ENCODE peak calls at places on chromosomes 4 and X, in five cellular contexts. One of them, this sample, is unnamed.

GRCh38 chrX:16528620-16529019 is 121.3 kb upstream of the S100G start:
- DNase-seq in tibial artery: no peak
- DNase-seq in fibroblast of mammary gland: no peak
- DNase-seq in brain microvascular endothelial cell: no peak
- DNase-seq in CD8-positive, alpha-beta T cell: peak
- DNase-seq in this sample: no peak

GRCh38 chrX:33205321-33205720 is 6.0 kb downstream of the DMD start:
- DNase-seq in brain microvascular endothelial cell: no peak
- DNase-seq in fibroblast of mammary gland: no peak
- DNase-seq in CD8-positive, alpha-beta T cell: no peak
- DNase-seq in tibial artery: no peak
- DNase-seq in this sample: peak

GRCh38 chrX:148741441-148741840 is 241.0 kb downstream of the AFF2 start:
- DNase-seq in fibroblast of mammary gland: no peak
- DNase-seq in CD8-positive, alpha-beta T cell: no peak
- DNase-seq in brain microvascular endothelial cell: no peak
- DNase-seq in tibial artery: no peak
- DNase-seq in this sample: no peak

GRCh38 chrX:87873347-87873941 is 355.8 kb downstream of the KLHL4 start:
- DNase-seq in brain microvascular endothelial cell: no peak
- DNase-seq in CD8-positive, alpha-beta T cell: no peak
- DNase-seq in tibial artery: no peak
- DNase-seq in fibroblast of mammary gland: no peak
- DNase-seq in this sample: no peak

GRCh38 chrX:27186671-27187070 is 276.5 kb downstream of the PPP4R3C start:
- DNase-seq in fibroblast of mammary gland: peak
- DNase-seq in tibial artery: no peak
- DNase-seq in brain microvascular endothelial cell: peak
- DNase-seq in CD8-positive, alpha-beta T cell: no peak
- DNase-seq in this sample: peak

GRCh38 chr4:81723927-81724587 is 252.3 kb upstream of the RASGEF1B start:
- DNase-seq in CD8-positive, alpha-beta T cell: no peak
- DNase-seq in tibial artery: no peak
- DNase-seq in brain microvascular endothelial cell: peak
- DNase-seq in fibroblast of mammary gland: peak
- DNase-seq in this sample: no peak

GRCh38 chrX:123013141-123013540 is 170.9 kb upstream of the GRIA3 start:
- DNase-seq in tibial artery: no peak
- DNase-seq in fibroblast of mammary gland: peak
- DNase-seq in CD8-positive, alpha-beta T cell: no peak
- DNase-seq in brain microvascular endothelial cell: no peak
- DNase-seq in this sample: no peak

GRCh38 chr4:177861551-177862094 is 419.4 kb upstream of the AGA start:
- DNase-seq in tibial artery: no peak
- DNase-seq in CD8-positive, alpha-beta T cell: no peak
- DNase-seq in brain microvascular endothelial cell: no peak
- DNase-seq in fibroblast of mammary gland: no peak
- DNase-seq in this sample: no peak

GRCh38 chrX:105837227-105837626 is 14.9 kb downstream of the NRK start:
- DNase-seq in brain microvascular endothelial cell: peak
- DNase-seq in fibroblast of mammary gland: peak
- DNase-seq in CD8-positive, alpha-beta T cell: no peak
- DNase-seq in tibial artery: peak
- DNase-seq in this sample: peak

GRCh38 chrX:9622128-9622527 is 143.5 kb downstream of the GPR143 start:
- DNase-seq in fibroblast of mammary gland: no peak
- DNase-seq in CD8-positive, alpha-beta T cell: no peak
- DNase-seq in tibial artery: no peak
- DNase-seq in brain microvascular endothelial cell: no peak
- DNase-seq in this sample: no peak

GRCh38 chr4:152780267-152780811 is 585 bp downstream of the ARFIP1 start:
- DNase-seq in tibial artery: no peak
- DNase-seq in fibroblast of mammary gland: peak
- DNase-seq in brain microvascular endothelial cell: peak
- DNase-seq in CD8-positive, alpha-beta T cell: no peak
- DNase-seq in this sample: peak

GRCh38 chrX:129618997-129619396 is 35.8 kb downstream of the APLN start:
- DNase-seq in brain microvascular endothelial cell: no peak
- DNase-seq in CD8-positive, alpha-beta T cell: no peak
- DNase-seq in fibroblast of mammary gland: no peak
- DNase-seq in tibial artery: no peak
- DNase-seq in this sample: no peak

GRCh38 chr4:77240469-77241066 is 83.6 kb downstream of the CCNG2 start:
- DNase-seq in brain microvascular endothelial cell: peak
- DNase-seq in tibial artery: no peak
- DNase-seq in CD8-positive, alpha-beta T cell: peak
- DNase-seq in fibroblast of mammary gland: peak
- DNase-seq in this sample: peak

GRCh38 chrX:8201896-8202331 is 30.8 kb upstream of the VCX2 start:
- DNase-seq in brain microvascular endothelial cell: peak
- DNase-seq in CD8-positive, alpha-beta T cell: no peak
- DNase-seq in tibial artery: no peak
- DNase-seq in fibroblast of mammary gland: no peak
- DNase-seq in this sample: no peak

GRCh38 chr4:108466936-108467902 is 153.2 kb upstream of the RPL34 start:
- DNase-seq in CD8-positive, alpha-beta T cell: no peak
- DNase-seq in fibroblast of mammary gland: peak
- DNase-seq in brain microvascular endothelial cell: peak
- DNase-seq in tibial artery: no peak
- DNase-seq in this sample: peak

GRCh38 chrX:153884136-153885076 is 1.6 kb downstream of the L1CAM start:
- DNase-seq in CD8-positive, alpha-beta T cell: no peak
- DNase-seq in tibial artery: no peak
- DNase-seq in brain microvascular endothelial cell: no peak
- DNase-seq in fibroblast of mammary gland: no peak
- DNase-seq in this sample: no peak

GRCh38 chrX:97401586-97402101 is 517.9 kb downstream of the RPA4 start:
- DNase-seq in tibial artery: no peak
- DNase-seq in fibroblast of mammary gland: peak
- DNase-seq in CD8-positive, alpha-beta T cell: no peak
- DNase-seq in brain microvascular endothelial cell: no peak
- DNase-seq in this sample: peak

GRCh38 chr4:27318740-27319139 is 458.1 kb downstream of the STIM2 start:
- DNase-seq in fibroblast of mammary gland: peak
- DNase-seq in CD8-positive, alpha-beta T cell: no peak
- DNase-seq in tibial artery: no peak
- DNase-seq in brain microvascular endothelial cell: no peak
- DNase-seq in this sample: peak

GRCh38 chrX:102345916-102346315 is 93.9 kb downstream of the NXF2B start:
- DNase-seq in CD8-positive, alpha-beta T cell: peak
- DNase-seq in fibroblast of mammary gland: peak
- DNase-seq in brain microvascular endothelial cell: peak
- DNase-seq in tibial artery: peak
- DNase-seq in this sample: peak

GRCh38 chr4:2044119-2044485 is 15.0 kb upstream of the NAT8L start:
- DNase-seq in CD8-positive, alpha-beta T cell: no peak
- DNase-seq in fibroblast of mammary gland: no peak
- DNase-seq in brain microvascular endothelial cell: no peak
- DNase-seq in tibial artery: no peak
- DNase-seq in this sample: no peak

GRCh38 chrX:9940397-9940796 is 26.8 kb upstream of the CLDN34 start:
- DNase-seq in fibroblast of mammary gland: peak
- DNase-seq in tibial artery: no peak
- DNase-seq in brain microvascular endothelial cell: peak
- DNase-seq in CD8-positive, alpha-beta T cell: no peak
- DNase-seq in this sample: peak

GRCh38 chr4:52864816-52865215 is 2.7 kb downstream of the RASL11B start:
- DNase-seq in brain microvascular endothelial cell: peak
- DNase-seq in CD8-positive, alpha-beta T cell: no peak
- DNase-seq in tibial artery: no peak
- DNase-seq in fibroblast of mammary gland: no peak
- DNase-seq in this sample: peak

GRCh38 chr4:174757736-174758135 is 71.3 kb downstream of the GLRA3 start:
- DNase-seq in fibroblast of mammary gland: no peak
- DNase-seq in brain microvascular endothelial cell: no peak
- DNase-seq in CD8-positive, alpha-beta T cell: no peak
- DNase-seq in tibial artery: no peak
- DNase-seq in this sample: no peak

GRCh38 chrX:46456125-46456922 is 88.9 kb downstream of the ZNF674 start:
- DNase-seq in brain microvascular endothelial cell: no peak
- DNase-seq in tibial artery: no peak
- DNase-seq in fibroblast of mammary gland: no peak
- DNase-seq in CD8-positive, alpha-beta T cell: no peak
- DNase-seq in this sample: no peak

GRCh38 chr4:108449139-108449538 is 171.2 kb upstream of the RPL34 start:
- DNase-seq in CD8-positive, alpha-beta T cell: no peak
- DNase-seq in brain microvascular endothelial cell: no peak
- DNase-seq in tibial artery: no peak
- DNase-seq in fibroblast of mammary gland: no peak
- DNase-seq in this sample: no peak

GRCh38 chrX:2632533-2633504 is 58.3 kb upstream of the CD99 start:
- DNase-seq in CD8-positive, alpha-beta T cell: no peak
- DNase-seq in tibial artery: no peak
- DNase-seq in brain microvascular endothelial cell: peak
- DNase-seq in fibroblast of mammary gland: no peak
- DNase-seq in this sample: no peak

GRCh38 chrX:73877687-73878086 is 314.7 kb downstream of the CHIC1 start:
- DNase-seq in CD8-positive, alpha-beta T cell: no peak
- DNase-seq in fibroblast of mammary gland: no peak
- DNase-seq in tibial artery: no peak
- DNase-seq in brain microvascular endothelial cell: no peak
- DNase-seq in this sample: no peak

GRCh38 chrX:118346258-118347094 is 570 bp downstream of the WDR44 start:
- DNase-seq in brain microvascular endothelial cell: peak
- DNase-seq in tibial artery: peak
- DNase-seq in fibroblast of mammary gland: no peak
- DNase-seq in CD8-positive, alpha-beta T cell: peak
- DNase-seq in this sample: no peak

GRCh38 chr4:170652571-170652970 is 562.8 kb upstream of the AADAT start:
- DNase-seq in tibial artery: no peak
- DNase-seq in fibroblast of mammary gland: peak
- DNase-seq in brain microvascular endothelial cell: no peak
- DNase-seq in CD8-positive, alpha-beta T cell: no peak
- DNase-seq in this sample: peak

GRCh38 chrX:119272882-119273806 is 37.1 kb downstream of the PGRMC1 start:
- DNase-seq in fibroblast of mammary gland: peak
- DNase-seq in CD8-positive, alpha-beta T cell: peak
- DNase-seq in brain microvascular endothelial cell: peak
- DNase-seq in tibial artery: no peak
- DNase-seq in this sample: peak

GRCh38 chrX:73289039-73289438 is 74.4 kb upstream of the NAP1L2 start:
- DNase-seq in fibroblast of mammary gland: no peak
- DNase-seq in tibial artery: no peak
- DNase-seq in brain microvascular endothelial cell: no peak
- DNase-seq in CD8-positive, alpha-beta T cell: no peak
- DNase-seq in this sample: no peak

GRCh38 chr4:113050361-113050760 is 908 bp downstream of the ANK2 start:
- DNase-seq in fibroblast of mammary gland: no peak
- DNase-seq in CD8-positive, alpha-beta T cell: no peak
- DNase-seq in brain microvascular endothelial cell: no peak
- DNase-seq in tibial artery: no peak
- DNase-seq in this sample: no peak

DNA sequence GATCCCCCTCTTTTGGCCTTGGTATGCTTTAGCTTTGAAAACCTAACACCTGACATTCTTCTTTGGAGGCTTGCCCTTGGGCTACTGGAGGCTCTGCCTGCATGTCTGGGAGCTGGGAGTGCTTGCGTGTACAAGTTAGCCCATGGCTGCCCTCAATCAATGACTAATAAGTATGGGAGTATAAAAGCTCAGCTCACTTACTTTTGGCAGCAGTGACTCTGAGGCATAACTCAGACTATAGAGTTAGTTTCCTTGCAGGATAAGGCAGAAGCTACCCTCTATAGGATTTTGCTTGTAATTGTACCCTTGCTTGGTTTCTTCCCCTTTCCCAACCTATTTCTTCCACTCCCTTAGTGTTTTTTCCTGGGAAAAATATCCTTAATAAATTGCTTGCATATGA is 247.9 kb downstream of the PPP1R2C start:
- DNase-seq in CD8-positive, alpha-beta T cell: no peak
- DNase-seq in tibial artery: no peak
- DNase-seq in fibroblast of mammary gland: peak
- DNase-seq in brain microvascular endothelial cell: peak
- DNase-seq in this sample: peak
- TF ChIP-seq CTCF in CD8-positive, alpha-beta T cell: no peak
- TF ChIP-seq CTCF in tibial artery: no peak
- TF ChIP-seq CTCF in fibroblast of mammary gland: peak
- TF ChIP-seq CTCF in brain microvascular endothelial cell: peak
- TF ChIP-seq CTCF in this sample: no peak

DNA sequence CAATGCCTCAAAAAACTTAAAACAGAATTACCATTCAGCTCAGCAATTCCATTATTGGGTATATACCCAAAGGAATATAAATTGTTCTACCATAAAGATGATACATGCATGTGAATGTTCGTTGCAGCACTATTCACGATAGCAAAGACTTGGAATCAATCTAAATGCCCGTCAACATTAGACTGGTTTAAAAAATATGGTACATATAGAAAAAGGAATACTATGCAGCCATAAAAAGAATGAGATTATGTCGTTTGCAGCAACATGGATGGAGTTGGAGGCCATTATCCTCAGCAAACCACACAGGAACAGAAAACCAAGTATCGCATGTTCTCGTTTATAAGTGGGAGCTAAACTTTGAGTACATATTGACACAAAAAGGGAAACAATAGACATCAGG is 10.9 kb upstream of the SYNPO2 start:
- DNase-seq in fibroblast of mammary gland: no peak
- DNase-seq in tibial artery: no peak
- DNase-seq in CD8-positive, alpha-beta T cell: no peak
- DNase-seq in brain microvascular endothelial cell: no peak
- DNase-seq in this sample: no peak
- TF ChIP-seq CTCF in fibroblast of mammary gland: no peak
- TF ChIP-seq CTCF in tibial artery: no peak
- TF ChIP-seq CTCF in CD8-positive, alpha-beta T cell: no peak
- TF ChIP-seq CTCF in brain microvascular endothelial cell: no peak
- TF ChIP-seq CTCF in this sample: no peak

DNA sequence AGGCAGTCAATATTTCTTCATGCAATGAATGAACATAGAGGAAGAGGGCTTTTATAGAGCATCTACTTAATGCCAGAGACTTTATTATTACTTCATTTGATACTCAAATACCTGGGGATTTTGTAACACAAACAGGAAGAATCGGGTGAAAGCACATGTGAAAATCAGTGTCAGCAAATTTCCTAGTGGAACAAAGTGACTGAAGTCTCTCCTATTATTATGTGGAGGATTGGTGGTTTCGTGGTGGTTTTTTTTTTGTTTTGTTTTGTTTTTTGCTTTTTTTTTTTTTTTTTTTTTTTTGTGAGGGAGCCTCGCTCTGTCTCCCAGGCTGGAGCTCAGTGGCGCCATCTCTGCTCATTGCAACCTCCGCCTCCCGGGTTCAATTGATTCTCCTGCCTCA is 207.0 kb downstream of the RRAGB start:
- DNase-seq in tibial artery: no peak
- DNase-seq in brain microvascular endothelial cell: no peak
- DNase-seq in fibroblast of mammary gland: no peak
- DNase-seq in CD8-positive, alpha-beta T cell: no peak
- DNase-seq in this sample: no peak
- TF ChIP-seq CTCF in tibial artery: no peak
- TF ChIP-seq CTCF in brain microvascular endothelial cell: no peak
- TF ChIP-seq CTCF in fibroblast of mammary gland: no peak
- TF ChIP-seq CTCF in CD8-positive, alpha-beta T cell: no peak
- TF ChIP-seq CTCF in this sample: no peak

DNA sequence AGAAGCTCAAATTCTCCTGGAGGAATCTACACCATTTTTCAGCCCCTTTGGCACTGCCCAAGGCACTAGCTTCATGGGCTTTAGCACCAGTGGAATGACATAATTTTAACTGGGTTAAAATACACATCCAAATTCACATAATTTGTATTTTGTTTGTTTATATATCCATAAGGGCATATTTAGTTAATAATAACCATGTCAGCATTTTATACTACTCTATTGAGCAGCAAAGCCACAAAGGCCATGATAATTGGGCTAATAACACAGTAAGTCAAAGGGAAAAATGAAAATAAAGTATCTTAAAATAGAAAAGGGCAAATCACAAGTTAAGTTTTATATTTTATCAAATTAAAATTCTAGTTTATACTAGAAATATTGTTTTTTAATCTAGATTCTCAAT is 262.7 kb upstream of the TACR3 start:
- DNase-seq in brain microvascular endothelial cell: no peak
- DNase-seq in tibial artery: no peak
- DNase-seq in fibroblast of mammary gland: no peak
- DNase-seq in CD8-positive, alpha-beta T cell: no peak
- DNase-seq in this sample: no peak
- TF ChIP-seq CTCF in brain microvascular endothelial cell: no peak
- TF ChIP-seq CTCF in tibial artery: no peak
- TF ChIP-seq CTCF in fibroblast of mammary gland: no peak
- TF ChIP-seq CTCF in CD8-positive, alpha-beta T cell: no peak
- TF ChIP-seq CTCF in this sample: no peak